ENCODE peak calls at places on chromosomes 4 and X, in six cellular contexts. One of them, this sample, is unnamed.
A peak's percentile ranks its signal among the peaks of the same experiment; 100 is the strongest.

GRCh38 chr4:151184523-151185458 is 85.4 kb downstream of the RPS3A start:
- DNase-seq in posterior vena cava: no peak
- DNase-seq in HT1080: peak; percentile 45
- DNase-seq in uterus: no peak
- DNase-seq in NCI-H1092 treated with DMSO at 0.1 percent for 48 hours: peak; percentile 67
- DNase-seq in activated CD4-positive, alpha-beta T cell treated with anti-CD3 and anti-CD28 coated beads, Interleukin-2, amount 50 U/mL, for 24 hours: no peak
- DNase-seq in this sample: no peak

GRCh38 chr4:184649971-184650855 is 675 bp downstream of the PRIMPOL start:
- DNase-seq in activated CD4-positive, alpha-beta T cell treated with anti-CD3 and anti-CD28 coated beads, Interleukin-2, amount 50 U/mL, for 24 hours: no peak
- DNase-seq in posterior vena cava: no peak
- DNase-seq in HT1080: peak; percentile 38
- DNase-seq in uterus: no peak
- DNase-seq in NCI-H1092 treated with DMSO at 0.1 percent for 48 hours: peak; percentile 57
- DNase-seq in this sample: peak; percentile 66

GRCh38 chrX:114178126-114178525 is 405.8 kb upstream of the HTR2C start:
- DNase-seq in posterior vena cava: no peak
- DNase-seq in HT1080: no peak
- DNase-seq in activated CD4-positive, alpha-beta T cell treated with anti-CD3 and anti-CD28 coated beads, Interleukin-2, amount 50 U/mL, for 24 hours: no peak
- DNase-seq in uterus: no peak
- DNase-seq in NCI-H1092 treated with DMSO at 0.1 percent for 48 hours: no peak
- DNase-seq in this sample: no peak

GRCh38 chr4:48212165-48212564 is 57.5 kb downstream of the TEC start:
- DNase-seq in posterior vena cava: no peak
- DNase-seq in NCI-H1092 treated with DMSO at 0.1 percent for 48 hours: no peak
- DNase-seq in HT1080: no peak
- DNase-seq in uterus: no peak
- DNase-seq in activated CD4-positive, alpha-beta T cell treated with anti-CD3 and anti-CD28 coated beads, Interleukin-2, amount 50 U/mL, for 24 hours: no peak
- DNase-seq in this sample: no peak

GRCh38 chrX:24424948-24425347 is 40.1 kb upstream of the PDK3 start:
- DNase-seq in posterior vena cava: peak; percentile 87
- DNase-seq in activated CD4-positive, alpha-beta T cell treated with anti-CD3 and anti-CD28 coated beads, Interleukin-2, amount 50 U/mL, for 24 hours: no peak
- DNase-seq in uterus: peak; percentile 74
- DNase-seq in HT1080: no peak
- DNase-seq in NCI-H1092 treated with DMSO at 0.1 percent for 48 hours: no peak
- DNase-seq in this sample: peak; percentile 93

GRCh38 chrX:87664381-87664780 is 146.8 kb downstream of the KLHL4 start:
- DNase-seq in NCI-H1092 treated with DMSO at 0.1 percent for 48 hours: no peak
- DNase-seq in posterior vena cava: no peak
- DNase-seq in activated CD4-positive, alpha-beta T cell treated with anti-CD3 and anti-CD28 coated beads, Interleukin-2, amount 50 U/mL, for 24 hours: no peak
- DNase-seq in HT1080: no peak
- DNase-seq in uterus: no peak
- DNase-seq in this sample: no peak

GRCh38 chr4:159946983-159947645 is 844.2 kb downstream of the RAPGEF2 start:
- DNase-seq in NCI-H1092 treated with DMSO at 0.1 percent for 48 hours: peak; percentile 48
- DNase-seq in activated CD4-positive, alpha-beta T cell treated with anti-CD3 and anti-CD28 coated beads, Interleukin-2, amount 50 U/mL, for 24 hours: no peak
- DNase-seq in HT1080: peak; percentile 65
- DNase-seq in uterus: no peak
- DNase-seq in posterior vena cava: no peak
- DNase-seq in this sample: no peak

GRCh38 chr4:19807505-19807904 is 444.2 kb upstream of the SLIT2 start:
- DNase-seq in activated CD4-positive, alpha-beta T cell treated with anti-CD3 and anti-CD28 coated beads, Interleukin-2, amount 50 U/mL, for 24 hours: no peak
- DNase-seq in posterior vena cava: no peak
- DNase-seq in uterus: no peak
- DNase-seq in HT1080: peak; percentile 68
- DNase-seq in NCI-H1092 treated with DMSO at 0.1 percent for 48 hours: no peak
- DNase-seq in this sample: no peak

GRCh38 chr4:32625687-32626086 is 1905.5 kb downstream of the PCDH7 start:
- DNase-seq in HT1080: no peak
- DNase-seq in uterus: no peak
- DNase-seq in activated CD4-positive, alpha-beta T cell treated with anti-CD3 and anti-CD28 coated beads, Interleukin-2, amount 50 U/mL, for 24 hours: no peak
- DNase-seq in posterior vena cava: no peak
- DNase-seq in NCI-H1092 treated with DMSO at 0.1 percent for 48 hours: no peak
- DNase-seq in this sample: no peak

GRCh38 chr4:102959503-102959902 is 60.0 kb downstream of the SLC9B1 start:
- DNase-seq in uterus: no peak
- DNase-seq in NCI-H1092 treated with DMSO at 0.1 percent for 48 hours: no peak
- DNase-seq in posterior vena cava: no peak
- DNase-seq in activated CD4-positive, alpha-beta T cell treated with anti-CD3 and anti-CD28 coated beads, Interleukin-2, amount 50 U/mL, for 24 hours: no peak
- DNase-seq in HT1080: no peak
- DNase-seq in this sample: no peak

This sample was measured in sigmoid colon.